ENCODE peak calls at places on chromosomes 11 and 22, in five cellular contexts. K, C, Z, N and R are unnamed samples.

GRCh38 chr11:81211050-81211449 is 1522.6 kb downstream of the FAM181B start:
- DNase-seq in K (no peak), Z (no peak), C (no peak), N (no peak), R (no peak)

GRCh38 chr11:35077709-35078695 is 61.0 kb upstream of the CD44 start:
- DNase-seq in K (peak), C (no peak), Z (no peak), N (no peak), R (peak)

GRCh38 chr22:37179622-37180420 is 8.2 kb downstream of the C1QTNF6 start:
- DNase-seq in K (no peak), N (no peak), C (no peak), Z (no peak), R (no peak)

GRCh38 chr22:41966607-41967240 is 2.5 kb upstream of the SEPTIN3 start:
- DNase-seq in C (peak), K (peak), N (peak), Z (peak), R (peak)

GRCh38 chr22:28025866-28026575 is 107.0 kb upstream of the PITPNB start:
- DNase-seq in K (no peak), Z (no peak), C (no peak), N (no peak), R (no peak)

GRCh38 chr11:33970984-33971466 is 79.1 kb upstream of the LMO2 start:
- DNase-seq in K (peak), Z (peak), N (peak), C (peak), R (no peak)

GRCh38 chr11:102453286-102453797 is 777 bp upstream of the TMEM123 start:
- DNase-seq in N (no peak), K (no peak), C (no peak), Z (peak), R (no peak)

GRCh38 chr11:74755395-74755995 is 6.8 kb downstream of the RNF169 start:
- DNase-seq in C (no peak), Z (peak), K (no peak), N (no peak), R (no peak)

GRCh38 chr11:133787379-133788103 is 57.8 kb downstream of the SPATA19 start:
- DNase-seq in K (no peak), N (no peak), C (no peak), Z (peak), R (no peak)

GRCh38 chr11:43269229-43269928 is 42.4 kb upstream of the API5 start:
- DNase-seq in N (no peak), K (no peak), Z (peak), C (no peak), R (no peak)

GRCh38 chr11:69443138-69443967 is 38.1 kb upstream of the LINC01488 start:
- DNase-seq in C (peak), N (no peak), Z (peak), K (peak), R (peak)

GRCh38 chr11:109772846-109773400 is 320.3 kb upstream of the ZC3H12C start:
- DNase-seq in K (no peak), Z (no peak), N (no peak), C (no peak), R (no peak)

GRCh38 chr11:43941257-43941879 is 1.1 kb upstream of the C11orf96 start:
- DNase-seq in N (no peak), C (no peak), Z (no peak), K (no peak), R (no peak)

GRCh38 chr11:133828861-133829260 is 16.5 kb downstream of the SPATA19 start:
- DNase-seq in N (no peak), C (no peak), Z (no peak), K (no peak), R (no peak)

GRCh38 chr11:134043821-134044420 is 25.0 kb upstream of the JAM3 start:
- DNase-seq in Z (no peak), N (no peak), K (no peak), C (no peak), R (no peak)

GRCh38 chr22:37746366-37747089 is 49.7 kb downstream of the TRIOBP start:
- DNase-seq in C (no peak), K (no peak), N (no peak), Z (no peak), R (no peak)

GRCh38 chr11:134379241-134379640 is 32.8 kb downstream of the B3GAT1 start:
- DNase-seq in C (no peak), K (no peak), Z (no peak), N (no peak), R (no peak)

GRCh38 chr11:78313181-78313788 is 104.3 kb downstream of the GAB2 start:
- DNase-seq in K (no peak), Z (no peak), N (peak), C (no peak), R (no peak)

GRCh38 chr11:107561688-107562087 is 3.8 kb downstream of the ALKBH8 start:
- DNase-seq in K (no peak), C (no peak), N (no peak), Z (no peak), R (no peak)

GRCh38 chr11:46363455-46363920 is 16.2 kb downstream of the DGKZ start:
- DNase-seq in Z (no peak), C (no peak), K (no peak), N (no peak), R (no peak)

GRCh38 chr11:112382561-112382960 is 121.9 kb upstream of the PLET1 start:
- DNase-seq in N (no peak), C (no peak), Z (peak), K (no peak), R (no peak)

GRCh38 chr11:122229078-122229477 is 113.1 kb upstream of the BLID start:
- DNase-seq in K (no peak), N (no peak), C (no peak), Z (no peak), R (no peak)

GRCh38 chr22:39237276-39238123 is 7.3 kb downstream of the PDGFB start:
- DNase-seq in Z (no peak), K (no peak), N (no peak), C (no peak), R (no peak)

GRCh38 chr11:117820071-117820470 is 4.5 kb downstream of the FXYD2 start:
- DNase-seq in K (no peak), Z (no peak), C (no peak), N (no peak), R (no peak)

GRCh38 chr11:124297921-124298320 is 15.8 kb downstream of the OR8D1 start:
- DNase-seq in C (no peak), N (no peak), Z (no peak), K (no peak), R (no peak)

GRCh38 chr11:121478895-121479281 is 26.1 kb upstream of the SORL1-AS1 start:
- DNase-seq in K (no peak), C (no peak), Z (no peak), N (no peak), R (no peak)

GRCh38 chr11:117380676-117381075 is 53.0 kb downstream of the CEP164 start:
- DNase-seq in C (no peak), K (no peak), N (no peak), Z (no peak), R (no peak)

GRCh38 chr11:70341881-70342429 is 56.4 kb upstream of the CTTN start:
- DNase-seq in Z (no peak), C (no peak), N (no peak), K (no peak), R (no peak)

GRCh38 chr11:5846689-5847088 is 5.0 kb upstream of the OR52E6 start:
- DNase-seq in Z (no peak), C (no peak), K (no peak), N (no peak), R (no peak)

DNA sequence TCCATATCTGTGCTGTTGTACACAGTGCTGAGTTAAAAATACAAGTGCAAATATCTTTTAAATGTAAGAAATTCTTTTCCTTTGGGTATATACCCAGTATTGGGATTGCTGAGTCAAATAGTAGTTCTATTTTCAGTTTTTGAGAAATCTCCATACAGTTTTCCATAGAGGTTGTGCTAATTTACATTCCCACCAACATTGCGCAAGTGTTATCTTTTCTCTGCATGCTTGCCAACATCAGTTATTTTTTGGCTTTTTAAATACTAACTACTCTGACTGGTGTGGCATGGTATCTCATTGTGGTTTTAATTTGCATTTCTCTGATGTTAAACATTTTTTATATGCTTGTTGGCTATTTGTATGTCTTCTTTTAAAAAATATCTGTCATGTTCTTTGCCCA is 6.5 kb downstream of the OR52E8 start:
- DNase-seq in K (no peak), C (no peak), Z (no peak), N (no peak), R (no peak)
- TF ChIP-seq JUNB in K (no peak), C (no peak), Z (no peak), N (no peak), R (no peak)

GRCh38 chr11:93730108-93731107 is 10.9 kb downstream of the TAF1D start:
- DNase-seq in K (no peak), Z (no peak), C (no peak), N (no peak), R (no peak)

GRCh38 chr11:93728792-93729128 is 12.5 kb downstream of the TAF1D start:
- DNase-seq in Z (no peak), N (no peak), C (no peak), K (no peak), R (no peak)

GRCh38 chr11:93724090-93724489 is 17.2 kb downstream of the TAF1D start:
- DNase-seq in N (no peak), Z (no peak), C (no peak), K (no peak), R (no peak)

GRCh38 chr11:93729129-93729616 is 12.1 kb downstream of the TAF1D start:
- DNase-seq in C (no peak), Z (peak), K (no peak), N (no peak), R (no peak)

GRCh38 chr11:93727985-93728791 is 13.1 kb downstream of the TAF1D start:
- DNase-seq in N (no peak), C (no peak), K (no peak), Z (no peak), R (no peak)
- TF ChIP-seq JUNB in N (no peak), C (no peak), K (no peak), Z (no peak), R (no peak)

GRCh38 chr22:43252319-43252718 is 65.4 kb upstream of the TTLL12 start:
- DNase-seq in Z (no peak), C (no peak), K (no peak), N (no peak), R (no peak)
- TF ChIP-seq JUNB in Z (no peak), C (no peak), K (no peak), N (no peak), R (no peak)

GRCh38 chr22:48744283-48744641 is 1083.4 kb downstream of the BRD1 start:
- DNase-seq in C (no peak), K (no peak), Z (no peak), N (no peak), R (no peak)
- TF ChIP-seq JUNB in C (no peak), K (no peak), Z (no peak), N (no peak), R (no peak)

GRCh38 chr22:31926969-31927368 is 17.4 kb upstream of the YWHAH start:
- DNase-seq in K (no peak), Z (peak), N (no peak), C (peak), R (no peak)
- TF ChIP-seq JUNB in K (no peak), Z (no peak), N (no peak), C (no peak), R (no peak)

GRCh38 chr22:48936391-48936790 is 891.3 kb downstream of the BRD1 start:
- DNase-seq in N (no peak), C (no peak), Z (no peak), K (no peak), R (no peak)

GRCh38 chr22:48931452-48931851 is 896.2 kb downstream of the BRD1 start:
- DNase-seq in K (no peak), N (no peak), C (no peak), Z (no peak), R (no peak)

GRCh38 chr22:48938741-48939140 is 888.9 kb downstream of the BRD1 start:
- DNase-seq in C (no peak), N (no peak), K (no peak), Z (no peak), R (no peak)

GRCh38 chr22:48937032-48937639 is 890.5 kb downstream of the BRD1 start:
- DNase-seq in K (no peak), C (no peak), Z (no peak), N (no peak), R (no peak)

GRCh38 chr22:48934446-48934845 is 893.2 kb downstream of the BRD1 start:
- DNase-seq in N (no peak), Z (no peak), C (no peak), K (no peak), R (no peak)
- TF ChIP-seq JUNB in N (no peak), Z (no peak), C (no peak), K (no peak), R (no peak)

GRCh38 chr11:76672431-76673163 is 2.0 kb upstream of the LRRC32 start:
- DNase-seq in Z (no peak), K (no peak), N (no peak), C (no peak), R (peak)
- TF ChIP-seq JUNB in Z (no peak), K (no peak), N (no peak), C (no peak), R (peak)

GRCh38 chr22:29353286-29353685 is 35.1 kb downstream of the AP1B1 start:
- DNase-seq in C (no peak), Z (no peak), N (no peak), K (no peak), R (no peak)

GRCh38 chr22:29352778-29353177 is 35.6 kb downstream of the AP1B1 start:
- DNase-seq in C (no peak), K (no peak), Z (no peak), N (no peak), R (no peak)

GRCh38 chr22:29351891-29352290 is 36.4 kb upstream of the RASL10A start:
- DNase-seq in Z (no peak), C (no peak), N (no peak), K (no peak), R (no peak)

GRCh38 chr22:29348956-29349355 is 33.5 kb upstream of the RASL10A start:
- DNase-seq in Z (no peak), N (no peak), C (no peak), K (no peak), R (no peak)

DNA sequence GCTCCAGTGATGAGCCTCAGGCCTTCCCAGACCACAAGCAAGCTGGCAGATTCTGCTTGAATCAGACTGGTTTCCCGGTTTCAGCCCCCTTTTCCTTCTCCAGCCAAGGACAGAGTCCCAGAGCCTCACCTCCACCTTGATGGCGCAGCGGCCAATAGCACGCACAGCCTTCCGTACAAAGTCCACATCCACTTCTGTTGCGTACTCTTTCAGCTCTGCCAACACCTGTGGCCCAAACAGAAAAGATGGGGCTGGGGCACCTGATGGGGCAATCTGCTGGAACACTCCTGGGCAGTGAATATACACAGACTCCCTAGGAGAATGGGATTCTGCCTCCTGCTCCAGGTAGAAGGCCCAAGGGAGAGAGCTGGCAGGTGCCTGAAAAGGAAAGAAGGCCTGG is 35.5 kb upstream of the RASL10A start:
- DNase-seq in Z (no peak), K (no peak), C (no peak), N (no peak), R (no peak)
- TF ChIP-seq JUNB in Z (no peak), K (no peak), C (no peak), N (no peak), R (no peak)

GRCh38 chr11:61007971-61008896 is 36.8 kb downstream of the CD6 start:
- DNase-seq in C (no peak), N (no peak), Z (peak), K (peak), R (no peak)

GRCh38 chr11:61004841-61005240 is 33.4 kb downstream of the CD6 start:
- DNase-seq in C (no peak), Z (no peak), N (no peak), K (no peak), R (no peak)

GRCh38 chr11:61009392-61010275 is 38.2 kb downstream of the CD6 start:
- DNase-seq in K (no peak), N (no peak), C (no peak), Z (no peak), R (no peak)

GRCh38 chr11:61008971-61009370 is 37.5 kb downstream of the CD6 start:
- DNase-seq in Z (no peak), N (no peak), C (no peak), K (no peak), R (no peak)

DNA sequence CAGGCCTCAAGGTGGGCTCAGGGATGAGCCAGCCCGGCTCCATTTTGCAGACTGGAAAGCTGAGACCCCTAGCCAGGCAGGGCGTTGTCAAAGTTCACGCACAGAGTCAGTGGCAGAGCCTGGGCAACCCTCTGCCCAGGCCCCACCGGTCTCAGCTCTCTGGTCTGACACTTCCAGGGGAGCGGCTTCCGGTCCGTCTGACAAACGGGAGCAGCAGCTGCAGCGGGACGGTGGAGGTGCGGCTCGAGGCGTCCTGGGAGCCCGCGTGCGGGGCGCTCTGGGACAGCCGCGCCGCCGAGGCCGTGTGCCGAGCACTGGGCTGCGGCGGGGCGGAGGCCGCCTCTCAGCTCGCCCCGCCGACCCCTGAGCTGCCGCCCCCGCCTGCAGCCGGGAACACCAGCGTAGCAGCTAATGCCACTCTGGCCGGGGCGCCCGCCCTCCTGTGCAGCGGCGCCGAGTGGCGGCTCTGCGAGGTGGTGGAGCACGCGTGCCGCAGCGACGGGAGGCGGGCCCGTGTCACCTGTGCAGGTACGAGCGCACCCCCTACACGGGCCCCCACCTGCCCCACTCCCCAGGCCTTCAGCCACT is 36.0 kb downstream of the CD6 start:
- DNase-seq in C (no peak), K (no peak), N (no peak), Z (peak), R (no peak)
- TF ChIP-seq JUNB in C (no peak), K (no peak), N (no peak), Z (no peak), R (no peak)

GRCh38 chr22:20591295-20591645 is 83.9 kb downstream of the MED15 start:
- DNase-seq in C (no peak), Z (no peak), K (no peak), N (no peak), R (no peak)

GRCh38 chr22:20589614-20590476 is 82.4 kb downstream of the MED15 start:
- DNase-seq in N (no peak), Z (no peak), C (no peak), K (no peak), R (no peak)

GRCh38 chr22:20590477-20591294 is 83.3 kb downstream of the MED15 start:
- DNase-seq in Z (no peak), N (no peak), C (no peak), K (no peak), R (no peak)

GRCh38 chr22:20588843-20589581 is 81.6 kb downstream of the MED15 start:
- DNase-seq in C (no peak), Z (no peak), N (no peak), K (no peak), R (no peak)

DNA sequence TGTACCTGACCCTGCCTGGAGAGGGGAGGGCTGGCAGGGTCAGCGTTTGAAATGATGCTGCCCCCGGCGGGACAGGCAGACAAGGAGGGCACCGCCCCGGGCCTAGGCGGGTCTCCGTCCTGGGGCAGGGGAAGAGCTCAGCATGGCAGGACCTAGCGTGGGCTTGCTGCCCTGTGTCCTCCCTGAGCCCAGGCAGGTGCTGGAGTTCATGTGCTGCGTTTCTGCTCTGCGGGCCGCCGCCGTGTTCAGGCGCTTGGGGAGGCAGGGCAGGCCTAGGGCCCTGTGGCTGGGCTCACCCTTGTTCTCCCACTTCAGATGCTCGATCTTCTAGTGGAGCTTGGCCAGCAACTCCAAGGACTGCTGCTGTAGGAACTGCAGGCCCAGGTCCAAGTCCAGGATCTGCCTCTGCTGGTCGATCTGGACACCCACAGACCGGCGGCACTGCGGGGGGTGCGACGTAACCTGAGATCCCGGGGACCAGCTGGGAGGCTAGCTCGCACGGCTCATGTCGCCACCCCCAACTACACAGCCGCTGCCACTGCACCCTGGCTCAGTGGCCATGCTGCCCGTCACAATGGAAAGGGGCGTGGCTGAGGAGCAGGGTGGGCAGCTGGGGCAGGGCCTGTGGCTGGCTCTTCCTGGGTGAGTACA is 84.4 kb downstream of the MED15 start:
- DNase-seq in K (no peak), N (peak), Z (peak), C (peak), R (no peak)
- TF ChIP-seq JUNB in K (no peak), N (no peak), Z (no peak), C (no peak), R (no peak)